ENCODE peak calls at places on chromosomes 12 and 14, in four cellular contexts. One of them, this sample, is unnamed.

GRCh38 chr12:50506753-50507473 is 2.1 kb downstream of the DIP2B start:
- DNase-seq in ELR: no peak
- DNase-seq in progenitor cell of endocrine pancreas: no peak
- DNase-seq in choroid plexus epithelial cell: no peak
- DNase-seq in this sample: no peak

GRCh38 chr14:31387091-31387490 is 33.3 kb downstream of the HEATR5A start:
- DNase-seq in ELR: no peak
- DNase-seq in progenitor cell of endocrine pancreas: no peak
- DNase-seq in choroid plexus epithelial cell: no peak
- DNase-seq in this sample: no peak

GRCh38 chr14:95374262-95374997 is 54.7 kb upstream of the CLMN start:
- DNase-seq in ELR: no peak
- DNase-seq in progenitor cell of endocrine pancreas: no peak
- DNase-seq in choroid plexus epithelial cell: no peak
- DNase-seq in this sample: no peak

GRCh38 chr12:47819902-47820630 is at the start of gene HDAC7:
- DNase-seq in ELR: peak; percentile 84
- DNase-seq in progenitor cell of endocrine pancreas: peak; percentile 49
- DNase-seq in choroid plexus epithelial cell: peak; percentile 86
- DNase-seq in this sample: peak; percentile 95

GRCh38 chr12:118986043-118986442 is 4.7 kb downstream of the SRRM4 start:
- DNase-seq in ELR: no peak
- DNase-seq in progenitor cell of endocrine pancreas: no peak
- DNase-seq in choroid plexus epithelial cell: no peak
- DNase-seq in this sample: no peak

GRCh38 chr14:53011053-53011462 is 60.2 kb upstream of the FERMT2 start:
- DNase-seq in ELR: peak; percentile 94
- DNase-seq in progenitor cell of endocrine pancreas: no peak
- DNase-seq in choroid plexus epithelial cell: peak; percentile 98
- DNase-seq in this sample: peak; percentile 65

GRCh38 chr14:104549536-104550339 is 29.8 kb upstream of the C14orf180 start:
- DNase-seq in ELR: no peak
- DNase-seq in progenitor cell of endocrine pancreas: no peak
- DNase-seq in choroid plexus epithelial cell: no peak
- DNase-seq in this sample: no peak

GRCh38 chr12:55336002-55336401 is 5.5 kb downstream of the OR6C3 start:
- DNase-seq in ELR: no peak
- DNase-seq in progenitor cell of endocrine pancreas: no peak
- DNase-seq in choroid plexus epithelial cell: no peak
- DNase-seq in this sample: no peak

GRCh38 chr12:78120866-78121590 is 290.3 kb downstream of the NAV3 start:
- DNase-seq in ELR: peak; percentile 43
- DNase-seq in progenitor cell of endocrine pancreas: no peak
- DNase-seq in choroid plexus epithelial cell: peak; percentile 86
- DNase-seq in this sample: no peak

GRCh38 chr14:21852061-21852664 is 178.5 kb upstream of the OR4E1 start:
- DNase-seq in ELR: peak; percentile 34
- DNase-seq in progenitor cell of endocrine pancreas: peak; percentile 37
- DNase-seq in choroid plexus epithelial cell: peak; percentile 53
- DNase-seq in this sample: no peak

GRCh38 chr14:79018846-79019245 is 848.7 kb downstream of the NRXN3 start:
- DNase-seq in ELR: peak; percentile 76
- DNase-seq in progenitor cell of endocrine pancreas: no peak
- DNase-seq in choroid plexus epithelial cell: peak; percentile 65
- DNase-seq in this sample: no peak

GRCh38 chr12:41795910-41796309 is 348.8 kb downstream of the GXYLT1 start:
- DNase-seq in ELR: no peak
- DNase-seq in progenitor cell of endocrine pancreas: no peak
- DNase-seq in choroid plexus epithelial cell: no peak
- DNase-seq in this sample: no peak

GRCh38 chr12:1591029-1591428 is 3.4 kb downstream of the FBXL14 start:
- DNase-seq in ELR: peak; percentile 85
- DNase-seq in progenitor cell of endocrine pancreas: no peak
- DNase-seq in choroid plexus epithelial cell: peak; percentile 57
- DNase-seq in this sample: no peak

GRCh38 chr12:6961695-6962284 is 8.7 kb downstream of the PHB2 start:
- DNase-seq in ELR: peak; percentile 78
- DNase-seq in progenitor cell of endocrine pancreas: peak; percentile 74
- DNase-seq in choroid plexus epithelial cell: peak; percentile 80
- DNase-seq in this sample: peak; percentile 73

GRCh38 chr12:11875414-11875935 is 195.3 kb upstream of the BCL2L14 start:
- DNase-seq in ELR: peak; percentile 8
- DNase-seq in progenitor cell of endocrine pancreas: no peak
- DNase-seq in choroid plexus epithelial cell: no peak
- DNase-seq in this sample: no peak

GRCh38 chr12:29427964-29428363 is 47.0 kb upstream of the ERGIC2 start:
- DNase-seq in ELR: peak; percentile 3
- DNase-seq in progenitor cell of endocrine pancreas: no peak
- DNase-seq in choroid plexus epithelial cell: peak; percentile 10
- DNase-seq in this sample: no peak

GRCh38 chr12:14058717-14059116 is 77.3 kb upstream of the GRIN2B start:
- DNase-seq in ELR: no peak
- DNase-seq in progenitor cell of endocrine pancreas: no peak
- DNase-seq in choroid plexus epithelial cell: no peak
- DNase-seq in this sample: no peak

GRCh38 chr12:10016881-10017280 is 6.5 kb downstream of the CLEC12B start:
- DNase-seq in ELR: peak; percentile 65
- DNase-seq in progenitor cell of endocrine pancreas: no peak
- DNase-seq in choroid plexus epithelial cell: peak; percentile 22
- DNase-seq in this sample: no peak

GRCh38 chr14:25431211-25432076 is 381.5 kb upstream of the STXBP6 start:
- DNase-seq in ELR: peak; percentile 1
- DNase-seq in progenitor cell of endocrine pancreas: peak; percentile 25
- DNase-seq in choroid plexus epithelial cell: peak; percentile 5
- DNase-seq in this sample: no peak

GRCh38 chr12:12890815-12891645 is at the start of gene GPRC5A:
- DNase-seq in ELR: peak; percentile 99
- DNase-seq in progenitor cell of endocrine pancreas: peak; percentile 54
- DNase-seq in choroid plexus epithelial cell: peak; percentile 96
- DNase-seq in this sample: peak; percentile 25

GRCh38 chr14:90503582-90503981 is 106.8 kb downstream of the CALM1 start:
- DNase-seq in ELR: no peak
- DNase-seq in progenitor cell of endocrine pancreas: no peak
- DNase-seq in choroid plexus epithelial cell: no peak
- DNase-seq in this sample: no peak

GRCh38 chr12:62272936-62273552 is 12.8 kb downstream of the USP15 start:
- DNase-seq in ELR: no peak
- DNase-seq in progenitor cell of endocrine pancreas: no peak
- DNase-seq in choroid plexus epithelial cell: no peak
- DNase-seq in this sample: no peak

GRCh38 chr14:78130356-78130755 is 39.8 kb upstream of the NRXN3 start:
- DNase-seq in ELR: no peak
- DNase-seq in progenitor cell of endocrine pancreas: no peak
- DNase-seq in choroid plexus epithelial cell: no peak
- DNase-seq in this sample: no peak

GRCh38 chr14:58862421-58862820 is 224.7 kb downstream of the DACT1 start:
- DNase-seq in ELR: no peak
- DNase-seq in progenitor cell of endocrine pancreas: no peak
- DNase-seq in choroid plexus epithelial cell: no peak
- DNase-seq in this sample: no peak

GRCh38 chr14:74135386-74135785 is 50.6 kb downstream of the LIN52 start:
- DNase-seq in ELR: peak; percentile 8
- DNase-seq in progenitor cell of endocrine pancreas: no peak
- DNase-seq in choroid plexus epithelial cell: peak; percentile 84
- DNase-seq in this sample: no peak

GRCh38 chr12:3964404-3964803 is 91.2 kb upstream of the PARP11 start:
- DNase-seq in ELR: peak; percentile 26
- DNase-seq in progenitor cell of endocrine pancreas: no peak
- DNase-seq in choroid plexus epithelial cell: no peak
- DNase-seq in this sample: peak; percentile 15

GRCh38 chr14:39175445-39176262 is 600 bp downstream of the PNN start:
- DNase-seq in ELR: peak; percentile 60
- DNase-seq in progenitor cell of endocrine pancreas: peak; percentile 49
- DNase-seq in choroid plexus epithelial cell: peak; percentile 39
- DNase-seq in this sample: peak; percentile 15

GRCh38 chr12:57983858-57984505 is 42.6 kb downstream of the ATP23 start:
- DNase-seq in ELR: no peak
- DNase-seq in progenitor cell of endocrine pancreas: no peak
- DNase-seq in choroid plexus epithelial cell: no peak
- DNase-seq in this sample: no peak

GRCh38 chr14:23147676-23148075 is 28.6 kb upstream of the CEBPE start:
- DNase-seq in ELR: no peak
- DNase-seq in progenitor cell of endocrine pancreas: no peak
- DNase-seq in choroid plexus epithelial cell: peak; percentile 46
- DNase-seq in this sample: no peak

GRCh38 chr14:96055753-96056508 is 16.8 kb downstream of the C14orf132 start:
- DNase-seq in ELR: no peak
- DNase-seq in progenitor cell of endocrine pancreas: no peak
- DNase-seq in choroid plexus epithelial cell: no peak
- DNase-seq in this sample: no peak

GRCh38 chr12:57744194-57744776 is 554 bp upstream of the TSPAN31 start:
- DNase-seq in ELR: no peak
- DNase-seq in progenitor cell of endocrine pancreas: no peak
- DNase-seq in choroid plexus epithelial cell: no peak
- DNase-seq in this sample: no peak

GRCh38 chr14:53881921-53882320 is 74.7 kb downstream of the BMP4 start:
- DNase-seq in ELR: no peak
- DNase-seq in progenitor cell of endocrine pancreas: no peak
- DNase-seq in choroid plexus epithelial cell: no peak
- DNase-seq in this sample: no peak

GRCh38 chr12:64884728-64885127 is 60.3 kb downstream of the TBC1D30 start:
- DNase-seq in ELR: no peak
- DNase-seq in progenitor cell of endocrine pancreas: no peak
- DNase-seq in choroid plexus epithelial cell: no peak
- DNase-seq in this sample: no peak

GRCh38 chr14:104107101-104107581 is 21.6 kb downstream of the ASPG start:
- DNase-seq in ELR: no peak
- DNase-seq in progenitor cell of endocrine pancreas: no peak
- DNase-seq in choroid plexus epithelial cell: no peak
- DNase-seq in this sample: no peak

GRCh38 chr12:105275997-105276760 is 40.2 kb upstream of the APPL2 start:
- DNase-seq in ELR: no peak
- DNase-seq in progenitor cell of endocrine pancreas: no peak
- DNase-seq in choroid plexus epithelial cell: no peak
- DNase-seq in this sample: no peak